ENCODE peak calls at places on chromosomes 3 and 15, in eight cellular contexts. One of them, this sample, is unnamed.

GRCh38 chr3:14651440-14652251 is at the start of gene CCDC174:
- DNase-seq in glutamatergic neuron: peak
- DNase-seq in left lung: peak
- DNase-seq in ovary: peak
- DNase-seq in WTC11: peak
- DNase-seq in heart left ventricle: peak
- DNase-seq in keratinocyte: peak
- DNase-seq in mesothelial cell of epicardium: peak
- DNase-seq in this sample: peak

GRCh38 chr3:4994144-4994730 is 15.0 kb downstream of the BHLHE40 start:
- DNase-seq in glutamatergic neuron: no peak
- DNase-seq in left lung: no peak
- DNase-seq in ovary: no peak
- DNase-seq in WTC11: no peak
- DNase-seq in heart left ventricle: no peak
- DNase-seq in keratinocyte: no peak
- DNase-seq in mesothelial cell of epicardium: no peak
- DNase-seq in this sample: peak

GRCh38 chr3:94234177-94234788 is 171.4 kb downstream of the NSUN3 start:
- DNase-seq in glutamatergic neuron: no peak
- DNase-seq in left lung: no peak
- DNase-seq in ovary: no peak
- DNase-seq in WTC11: peak
- DNase-seq in heart left ventricle: no peak
- DNase-seq in keratinocyte: no peak
- DNase-seq in mesothelial cell of epicardium: no peak
- DNase-seq in this sample: no peak

GRCh38 chr15:56719774-56720555 is 13.3 kb downstream of the ZNF280D start:
- DNase-seq in glutamatergic neuron: no peak
- DNase-seq in left lung: no peak
- DNase-seq in ovary: no peak
- DNase-seq in WTC11: no peak
- DNase-seq in heart left ventricle: no peak
- DNase-seq in keratinocyte: no peak
- DNase-seq in mesothelial cell of epicardium: no peak
- DNase-seq in this sample: no peak

GRCh38 chr15:42149493-42150245 is 6.8 kb downstream of the PLA2G4F start:
- DNase-seq in glutamatergic neuron: no peak
- DNase-seq in left lung: no peak
- DNase-seq in ovary: no peak
- DNase-seq in WTC11: no peak
- DNase-seq in heart left ventricle: no peak
- DNase-seq in keratinocyte: no peak
- DNase-seq in mesothelial cell of epicardium: no peak
- DNase-seq in this sample: no peak

GRCh38 chr3:115486880-115487279 is 136.4 kb upstream of the GAP43 start:
- DNase-seq in glutamatergic neuron: no peak
- DNase-seq in left lung: no peak
- DNase-seq in ovary: no peak
- DNase-seq in WTC11: no peak
- DNase-seq in heart left ventricle: no peak
- DNase-seq in keratinocyte: no peak
- DNase-seq in mesothelial cell of epicardium: no peak
- DNase-seq in this sample: no peak

GRCh38 chr3:100257601-100258000 is 3.2 kb upstream of the TBC1D23 start:
- DNase-seq in glutamatergic neuron: no peak
- DNase-seq in left lung: no peak
- DNase-seq in ovary: no peak
- DNase-seq in WTC11: no peak
- DNase-seq in heart left ventricle: no peak
- DNase-seq in keratinocyte: no peak
- DNase-seq in mesothelial cell of epicardium: no peak
- DNase-seq in this sample: no peak

GRCh38 chr3:138898301-138898700 is 48.6 kb downstream of the FOXL2 start:
- DNase-seq in glutamatergic neuron: no peak
- DNase-seq in left lung: no peak
- DNase-seq in ovary: no peak
- DNase-seq in WTC11: no peak
- DNase-seq in heart left ventricle: no peak
- DNase-seq in keratinocyte: no peak
- DNase-seq in mesothelial cell of epicardium: no peak
- DNase-seq in this sample: no peak

GRCh38 chr3:158775801-158776399 is 26.0 kb upstream of the MFSD1 start:
- DNase-seq in glutamatergic neuron: no peak
- DNase-seq in left lung: no peak
- DNase-seq in ovary: no peak
- DNase-seq in WTC11: no peak
- DNase-seq in heart left ventricle: no peak
- DNase-seq in keratinocyte: no peak
- DNase-seq in mesothelial cell of epicardium: no peak
- DNase-seq in this sample: no peak

GRCh38 chr3:16101295-16102186 is 72.9 kb upstream of the GALNT15 start:
- DNase-seq in glutamatergic neuron: no peak
- DNase-seq in left lung: no peak
- DNase-seq in ovary: no peak
- DNase-seq in WTC11: no peak
- DNase-seq in heart left ventricle: no peak
- DNase-seq in keratinocyte: peak
- DNase-seq in mesothelial cell of epicardium: no peak
- DNase-seq in this sample: no peak

GRCh38 chr3:25679166-25679565 is 14.5 kb upstream of the TOP2B start:
- DNase-seq in glutamatergic neuron: no peak
- DNase-seq in left lung: no peak
- DNase-seq in ovary: no peak
- DNase-seq in WTC11: no peak
- DNase-seq in heart left ventricle: no peak
- DNase-seq in keratinocyte: no peak
- DNase-seq in mesothelial cell of epicardium: no peak
- DNase-seq in this sample: no peak

GRCh38 chr3:142888099-142888483 is 792 bp downstream of the PCOLCE2 start:
- DNase-seq in glutamatergic neuron: peak
- DNase-seq in left lung: no peak
- DNase-seq in ovary: no peak
- DNase-seq in WTC11: no peak
- DNase-seq in heart left ventricle: peak
- DNase-seq in keratinocyte: no peak
- DNase-seq in mesothelial cell of epicardium: peak
- DNase-seq in this sample: no peak

GRCh38 chr15:85743392-85744045 is 51.2 kb downstream of the KLHL25 start:
- DNase-seq in glutamatergic neuron: no peak
- DNase-seq in left lung: no peak
- DNase-seq in ovary: peak
- DNase-seq in WTC11: no peak
- DNase-seq in heart left ventricle: no peak
- DNase-seq in keratinocyte: no peak
- DNase-seq in mesothelial cell of epicardium: no peak
- DNase-seq in this sample: no peak

GRCh38 chr15:67839358-67839928 is 402 bp downstream of the RNU6-1 start:
- DNase-seq in glutamatergic neuron: no peak
- DNase-seq in left lung: no peak
- DNase-seq in ovary: peak
- DNase-seq in WTC11: no peak
- DNase-seq in heart left ventricle: no peak
- DNase-seq in keratinocyte: no peak
- DNase-seq in mesothelial cell of epicardium: no peak
- DNase-seq in this sample: no peak

GRCh38 chr3:43178891-43179366 is 73.0 kb upstream of the POMGNT2 start:
- DNase-seq in glutamatergic neuron: no peak
- DNase-seq in left lung: no peak
- DNase-seq in ovary: no peak
- DNase-seq in WTC11: no peak
- DNase-seq in heart left ventricle: no peak
- DNase-seq in keratinocyte: peak
- DNase-seq in mesothelial cell of epicardium: no peak
- DNase-seq in this sample: peak

GRCh38 chr3:98573231-98573728 is 20.1 kb downstream of the CPOX start:
- DNase-seq in glutamatergic neuron: no peak
- DNase-seq in left lung: no peak
- DNase-seq in ovary: no peak
- DNase-seq in WTC11: no peak
- DNase-seq in heart left ventricle: no peak
- DNase-seq in keratinocyte: no peak
- DNase-seq in mesothelial cell of epicardium: no peak
- DNase-seq in this sample: no peak

DNA sequence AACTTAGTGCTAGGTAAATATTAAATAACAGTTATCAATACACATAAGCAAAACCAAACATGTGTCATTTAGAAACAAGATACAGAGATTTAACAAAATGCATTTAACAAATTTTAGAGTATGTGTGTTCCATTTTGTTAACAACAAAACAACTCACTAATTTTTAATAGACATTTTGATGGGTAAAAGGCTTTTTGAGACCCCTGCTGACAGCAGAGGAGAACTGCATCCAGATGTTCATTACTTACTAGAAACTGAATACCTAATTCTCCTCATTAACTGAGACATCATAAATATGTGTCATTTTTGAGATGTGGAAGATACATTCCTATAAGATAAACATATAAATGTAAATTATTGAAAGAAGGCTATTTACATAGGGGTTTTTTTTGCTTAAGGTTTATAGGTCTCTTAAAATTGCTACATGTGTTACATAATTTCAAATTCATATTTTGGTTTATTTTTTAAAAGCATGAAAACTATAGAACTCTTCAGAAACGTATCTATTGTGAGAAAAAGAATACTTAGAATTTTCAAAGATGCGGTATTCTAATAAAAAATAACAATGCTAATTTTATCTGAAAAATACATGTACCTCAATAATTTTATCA is 1009.8 kb downstream of the TUSC7 start:
- DNase-seq in glutamatergic neuron: no peak
- DNase-seq in left lung: no peak
- DNase-seq in ovary: no peak
- DNase-seq in WTC11: no peak
- DNase-seq in heart left ventricle: no peak
- DNase-seq in keratinocyte: no peak
- DNase-seq in mesothelial cell of epicardium: no peak
- DNase-seq in this sample: no peak
- TF ChIP-seq CTCF in glutamatergic neuron: peak
- TF ChIP-seq CTCF in left lung: peak
- TF ChIP-seq CTCF in ovary: no peak
- TF ChIP-seq CTCF in WTC11: peak
- TF ChIP-seq CTCF in heart left ventricle: peak
- TF ChIP-seq CTCF in keratinocyte: peak
- TF ChIP-seq CTCF in mesothelial cell of epicardium: peak
- TF ChIP-seq CTCF in this sample: peak

DNA sequence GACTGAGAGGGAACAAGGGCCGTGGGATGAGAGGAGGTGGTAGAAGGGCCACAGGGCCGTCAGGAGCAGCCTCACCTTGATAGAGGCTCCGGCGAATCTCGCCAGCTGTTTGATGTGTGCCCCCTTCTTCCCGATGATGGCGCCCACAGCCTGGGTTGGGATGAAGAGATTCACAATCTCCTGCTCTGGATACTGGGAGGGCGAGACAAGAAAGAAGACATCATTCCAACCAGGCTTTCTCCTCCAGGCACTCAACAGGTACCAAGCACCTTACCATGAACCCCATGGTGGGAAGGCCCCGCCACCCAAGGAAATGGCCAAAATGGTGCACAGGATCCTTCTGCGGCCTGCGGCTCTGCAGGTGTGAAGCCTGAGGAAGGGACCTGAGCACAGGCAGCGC is 71.1 kb downstream of the SENP2 start:
- DNase-seq in glutamatergic neuron: no peak
- DNase-seq in left lung: no peak
- DNase-seq in ovary: no peak
- DNase-seq in WTC11: no peak
- DNase-seq in heart left ventricle: no peak
- DNase-seq in keratinocyte: no peak
- DNase-seq in mesothelial cell of epicardium: no peak
- DNase-seq in this sample: no peak
- TF ChIP-seq CTCF in glutamatergic neuron: no peak
- TF ChIP-seq CTCF in left lung: no peak
- TF ChIP-seq CTCF in ovary: no peak
- TF ChIP-seq CTCF in WTC11: no peak
- TF ChIP-seq CTCF in heart left ventricle: no peak
- TF ChIP-seq CTCF in keratinocyte: no peak
- TF ChIP-seq CTCF in mesothelial cell of epicardium: no peak
- TF ChIP-seq CTCF in this sample: no peak

GRCh38 chr3:3740061-3740460 is 59.2 kb upstream of the LRRN1 start:
- DNase-seq in glutamatergic neuron: no peak
- DNase-seq in left lung: no peak
- DNase-seq in ovary: no peak
- DNase-seq in WTC11: no peak
- DNase-seq in heart left ventricle: no peak
- DNase-seq in keratinocyte: no peak
- DNase-seq in mesothelial cell of epicardium: no peak
- DNase-seq in this sample: no peak

GRCh38 chr3:3739345-3740060 is 59.7 kb upstream of the LRRN1 start:
- DNase-seq in glutamatergic neuron: no peak
- DNase-seq in left lung: no peak
- DNase-seq in ovary: no peak
- DNase-seq in WTC11: no peak
- DNase-seq in heart left ventricle: no peak
- DNase-seq in keratinocyte: no peak
- DNase-seq in mesothelial cell of epicardium: no peak
- DNase-seq in this sample: no peak

GRCh38 chr3:3734881-3735280 is 64.3 kb upstream of the LRRN1 start:
- DNase-seq in glutamatergic neuron: no peak
- DNase-seq in left lung: no peak
- DNase-seq in ovary: no peak
- DNase-seq in WTC11: no peak
- DNase-seq in heart left ventricle: no peak
- DNase-seq in keratinocyte: no peak
- DNase-seq in mesothelial cell of epicardium: no peak
- DNase-seq in this sample: no peak

GRCh38 chr3:3735919-3736318 is 63.3 kb upstream of the LRRN1 start:
- DNase-seq in glutamatergic neuron: no peak
- DNase-seq in left lung: no peak
- DNase-seq in ovary: no peak
- DNase-seq in WTC11: no peak
- DNase-seq in heart left ventricle: no peak
- DNase-seq in keratinocyte: no peak
- DNase-seq in mesothelial cell of epicardium: no peak
- DNase-seq in this sample: no peak

GRCh38 chr3:3737511-3737910 is 61.7 kb upstream of the LRRN1 start:
- DNase-seq in glutamatergic neuron: no peak
- DNase-seq in left lung: no peak
- DNase-seq in ovary: no peak
- DNase-seq in WTC11: no peak
- DNase-seq in heart left ventricle: no peak
- DNase-seq in keratinocyte: no peak
- DNase-seq in mesothelial cell of epicardium: no peak
- DNase-seq in this sample: no peak
- TF ChIP-seq CTCF in glutamatergic neuron: no peak
- TF ChIP-seq CTCF in left lung: no peak
- TF ChIP-seq CTCF in ovary: no peak
- TF ChIP-seq CTCF in WTC11: no peak
- TF ChIP-seq CTCF in heart left ventricle: no peak
- TF ChIP-seq CTCF in keratinocyte: no peak
- TF ChIP-seq CTCF in mesothelial cell of epicardium: no peak
- TF ChIP-seq CTCF in this sample: no peak

GRCh38 chr3:33980252-33980651 is 181.8 kb downstream of the PDCD6IP start:
- DNase-seq in glutamatergic neuron: no peak
- DNase-seq in left lung: no peak
- DNase-seq in ovary: no peak
- DNase-seq in WTC11: no peak
- DNase-seq in heart left ventricle: no peak
- DNase-seq in keratinocyte: no peak
- DNase-seq in mesothelial cell of epicardium: no peak
- DNase-seq in this sample: no peak

GRCh38 chr3:33977227-33977626 is 178.8 kb downstream of the PDCD6IP start:
- DNase-seq in glutamatergic neuron: no peak
- DNase-seq in left lung: no peak
- DNase-seq in ovary: no peak
- DNase-seq in WTC11: no peak
- DNase-seq in heart left ventricle: no peak
- DNase-seq in keratinocyte: no peak
- DNase-seq in mesothelial cell of epicardium: no peak
- DNase-seq in this sample: no peak

GRCh38 chr3:33982269-33982798 is 183.9 kb downstream of the PDCD6IP start:
- DNase-seq in glutamatergic neuron: no peak
- DNase-seq in left lung: no peak
- DNase-seq in ovary: no peak
- DNase-seq in WTC11: no peak
- DNase-seq in heart left ventricle: no peak
- DNase-seq in keratinocyte: no peak
- DNase-seq in mesothelial cell of epicardium: no peak
- DNase-seq in this sample: no peak
- TF ChIP-seq CTCF in glutamatergic neuron: no peak
- TF ChIP-seq CTCF in left lung: no peak
- TF ChIP-seq CTCF in ovary: no peak
- TF ChIP-seq CTCF in WTC11: no peak
- TF ChIP-seq CTCF in heart left ventricle: no peak
- TF ChIP-seq CTCF in keratinocyte: no peak
- TF ChIP-seq CTCF in mesothelial cell of epicardium: no peak
- TF ChIP-seq CTCF in this sample: no peak

This sample was measured in CD14-positive monocyte.